ENCODE peak calls at places on chromosomes 16 and 17, in six cellular contexts. T, F, L, D, K and N are unnamed samples.

GRCh38 chr16:29230671-29231091 is 175.8 kb downstream of the NPIPB11 start:
- DNase-seq in T (peak), F (peak), L (no peak), D (peak), K (no peak), N (peak)

GRCh38 chr17:57534863-57535651 is 210.0 kb downstream of the CCDC182 start:
- DNase-seq in T (no peak), F (no peak), L (peak), D (no peak), K (no peak), N (no peak)

GRCh38 chr17:51439395-51440229 is 179.3 kb downstream of the UTP18 start:
- DNase-seq in T (peak), F (no peak), L (no peak), D (no peak), K (no peak), N (no peak)

GRCh38 chr17:60107526-60108257 is 29.0 kb upstream of the HEATR6 start:
- DNase-seq in T (peak), F (no peak), L (peak), D (no peak), K (no peak), N (peak)

GRCh38 chr17:6381052-6381451 is 53.9 kb downstream of the AIPL1 start:
- DNase-seq in T (no peak), F (no peak), L (no peak), D (no peak), K (no peak), N (peak)

GRCh38 chr17:43701318-43701743 is 39.6 kb upstream of the MEOX1 start:
- DNase-seq in T (peak), F (no peak), L (no peak), D (no peak), K (no peak), N (peak)

GRCh38 chr16:86248325-86248905 is 261.9 kb upstream of the FOXF1 start:
- DNase-seq in T (no peak), F (no peak), L (no peak), D (no peak), K (peak), N (no peak)

GRCh38 chr16:28082624-28083023 is 19.1 kb upstream of the GSG1L start:
- DNase-seq in T (peak), F (no peak), L (peak), D (peak), K (no peak), N (no peak)

GRCh38 chr17:43574896-43575525 is 28.9 kb upstream of the ETV4 start:
- DNase-seq in T (no peak), F (no peak), L (no peak), D (no peak), K (no peak), N (no peak)

GRCh38 chr16:65754799-65755691 is 611.4 kb upstream of the CDH5 start:
- DNase-seq in T (no peak), F (no peak), L (no peak), D (no peak), K (no peak), N (peak)

GRCh38 chr16:50299508-50300105 is 33.3 kb downstream of the ADCY7 start:
- DNase-seq in T (no peak), F (no peak), L (no peak), D (no peak), K (no peak), N (no peak)

GRCh38 chr17:78999947-79000395 is 9.6 kb downstream of the CANT1 start:
- DNase-seq in T (no peak), F (peak), L (no peak), D (no peak), K (no peak), N (no peak)

GRCh38 chr17:18185391-18185790 is 1.8 kb downstream of the ALKBH5 start:
- DNase-seq in T (peak), F (no peak), L (no peak), D (no peak), K (no peak), N (peak)

GRCh38 chr17:55163408-55163807 is 101.4 kb upstream of the HLF start:
- DNase-seq in T (no peak), F (no peak), L (no peak), D (no peak), K (no peak), N (no peak)

DNA sequence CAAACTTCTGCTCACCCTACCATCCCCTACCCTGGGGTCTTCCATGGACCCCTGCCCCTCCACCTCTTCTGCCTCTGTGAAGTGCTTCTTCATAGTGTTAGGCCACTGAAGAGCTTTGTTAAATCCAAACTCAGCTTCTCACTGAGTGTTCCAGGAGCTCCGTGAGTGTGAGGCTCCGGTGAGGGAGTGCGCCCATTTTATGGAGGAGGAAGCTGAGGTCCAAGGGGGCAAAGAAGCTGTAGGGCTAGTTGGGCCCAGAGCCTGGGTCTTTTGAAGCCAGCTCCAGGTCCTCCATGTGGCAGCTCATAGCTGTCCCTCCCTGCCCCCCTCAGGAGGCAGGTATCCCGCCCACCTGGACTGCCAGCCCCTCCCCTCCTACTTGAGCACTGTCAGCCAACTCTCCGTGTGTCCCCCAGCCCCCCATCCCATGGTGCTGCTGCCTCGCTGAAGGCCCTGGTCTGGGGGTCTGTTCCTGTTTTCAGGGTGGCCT is 6.0 kb downstream of the FMNL1 start:
- DNase-seq in T (no peak), F (no peak), L (no peak), D (no peak), K (no peak), N (no peak)
- H3K4me3 ChIP-seq in T (no peak), F (no peak), L (no peak), D (no peak), K (no peak), N (no peak)

GRCh38 chr17:47725446-47726109 is 7.5 kb upstream of the TBX21 start:
- DNase-seq in T (no peak), F (no peak), L (no peak), D (no peak), K (no peak), N (no peak)
- TF ChIP-seq CTCF in T (peak), F (no peak), L (no peak), D (no peak), K (no peak), N (peak)

GRCh38 chr16:52113812-52114211 is 433.1 kb downstream of the TOX3 start:
- DNase-seq in T (no peak), F (no peak), L (no peak), D (no peak), K (no peak), N (no peak)

GRCh38 chr16:52117171-52117570 is 429.8 kb downstream of the TOX3 start:
- DNase-seq in T (no peak), F (no peak), L (no peak), D (no peak), K (no peak), N (no peak)

GRCh38 chr16:52114414-52114813 is 432.5 kb downstream of the TOX3 start:
- DNase-seq in T (peak), F (no peak), L (no peak), D (no peak), K (no peak), N (no peak)
- H3K4me3 ChIP-seq in T (no peak), F (no peak), L (no peak), D (no peak), K (no peak), N (no peak)

GRCh38 chr16:71894229-71894920 is 956 bp upstream of the IST1 start:
- DNase-seq in T (peak), F (peak), L (peak), D (peak), K (peak), N (peak)
- TF ChIP-seq CTCF in T (no peak), F (no peak), L (no peak), D (no peak), K (peak), N (peak)

GRCh38 chr17:1494203-1494602 is 1.7 kb upstream of the MYO1C start:
- DNase-seq in T (no peak), F (no peak), L (no peak), D (no peak), K (no peak), N (no peak)

GRCh38 chr17:1495265-1495664 is 2.8 kb upstream of the MYO1C start:
- DNase-seq in T (peak), F (peak), L (peak), D (no peak), K (no peak), N (peak)

GRCh38 chr17:1496814-1497325 is 4.4 kb upstream of the MYO1C start:
- DNase-seq in T (no peak), F (no peak), L (no peak), D (no peak), K (no peak), N (no peak)

GRCh38 chr17:1493291-1493980 is 950 bp upstream of the MYO1C start:
- DNase-seq in T (no peak), F (no peak), L (no peak), D (no peak), K (peak), N (no peak)

DNA sequence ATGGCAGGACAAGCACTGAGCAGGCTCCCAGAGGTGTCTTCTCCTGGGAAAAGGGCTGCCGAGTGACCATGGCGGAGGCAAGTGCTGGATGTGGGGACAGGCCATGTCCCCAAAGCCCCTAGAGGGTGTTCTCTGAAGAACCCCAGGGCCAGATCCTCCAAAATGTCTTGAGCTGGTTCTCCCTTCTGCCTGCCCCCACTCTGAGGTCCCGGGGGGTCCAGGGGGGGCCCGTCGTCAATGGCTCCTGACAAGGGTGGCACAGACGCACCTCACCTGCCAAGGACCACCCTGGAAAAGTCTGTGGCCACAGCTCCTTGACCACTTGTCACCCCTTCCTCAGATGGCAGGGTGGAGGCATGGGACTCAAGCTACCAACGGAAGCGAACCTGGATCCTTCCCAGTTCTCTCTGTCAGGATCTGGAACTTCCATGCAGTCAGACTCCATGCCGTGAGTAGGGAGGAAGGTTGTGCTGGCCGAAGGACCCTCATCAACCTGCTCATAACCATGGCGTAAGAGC is 2.3 kb upstream of the MYO1C start:
- DNase-seq in T (no peak), F (no peak), L (no peak), D (no peak), K (no peak), N (no peak)
- H3K4me3 ChIP-seq in T (no peak), F (no peak), L (no peak), D (no peak), K (no peak), N (no peak)